ENCODE peak calls at places on chromosome 16, in seven cellular contexts. F is psoas muscle, D is BJ, K is GM12865, C is dorsolateral prefrontal cortex, V is left ventricle myocardium inferior, Q is BE2C. U is an unnamed sample.

GRCh38 chr16:86016201-86016965 is 117.4 kb downstream of the IRF8 start:
- DNase-seq in F (no peak), C (peak), K (peak), D (no peak), Q (peak), V (no peak), U (no peak)

GRCh38 chr16:67770371-67770991 is 35.9 kb downstream of the RANBP10 start:
- DNase-seq in Q (no peak), K (no peak), C (no peak), F (no peak), V (no peak), D (no peak), U (no peak)

GRCh38 chr16:12137344-12138094 is 161.0 kb downstream of the SNX29 start:
- DNase-seq in D (no peak), V (no peak), Q (no peak), K (no peak), C (no peak), F (no peak), U (no peak)

GRCh38 chr16:17598968-17599367 is 128.2 kb upstream of the XYLT1 start:
- DNase-seq in K (no peak), F (no peak), Q (no peak), V (no peak), C (no peak), D (no peak), U (no peak)

GRCh38 chr16:87068751-87069150 is 248.4 kb downstream of the C16orf95 start:
- DNase-seq in D (no peak), K (no peak), F (no peak), V (no peak), C (no peak), Q (no peak), U (no peak)

GRCh38 chr16:77306050-77306616 is 106.9 kb downstream of the SYCE1L start:
- DNase-seq in D (no peak), Q (no peak), K (no peak), C (no peak), V (no peak), F (no peak), U (no peak)

GRCh38 chr16:12203780-12204351 is 227.3 kb downstream of the SNX29 start:
- DNase-seq in C (no peak), F (no peak), D (no peak), Q (no peak), K (no peak), V (no peak), U (no peak)

GRCh38 chr16:58024673-58025350 is 742 bp upstream of the MMP15 start:
- DNase-seq in V (peak), D (no peak), F (peak), K (peak), C (no peak), Q (no peak), U (peak)

GRCh38 chr16:68369697-68370096 is 58.9 kb downstream of the PRMT7 start:
- DNase-seq in C (no peak), V (no peak), D (no peak), F (no peak), K (peak), Q (no peak), U (no peak)

GRCh38 chr16:10907757-10908045 is 30.7 kb downstream of the CIITA start:
- DNase-seq in V (no peak), C (no peak), F (no peak), Q (no peak), K (no peak), D (no peak), U (no peak)

GRCh38 chr16:14369734-14370598 is 260.1 kb downstream of the PARN start:
- DNase-seq in D (no peak), V (peak), C (no peak), K (no peak), F (peak), Q (no peak), U (no peak)

GRCh38 chr16:53952215-53953208 is 248.6 kb downstream of the FTO start:
- DNase-seq in K (peak), Q (no peak), V (no peak), D (no peak), C (no peak), F (no peak), U (no peak)

GRCh38 chr16:66651474-66651765 is 45.1 kb downstream of the CMTM4 start:
- DNase-seq in V (no peak), D (no peak), Q (no peak), F (no peak), K (no peak), C (no peak), U (no peak)

GRCh38 chr16:74456290-74456625 is 35.0 kb upstream of the CLEC18B start:
- DNase-seq in F (no peak), K (no peak), C (no peak), Q (no peak), D (no peak), V (no peak), U (no peak)

GRCh38 chr16:2008009-2008526 is 1.6 kb downstream of the ZNF598 start:
- DNase-seq in V (peak), K (peak), D (peak), Q (no peak), F (peak), C (no peak), U (no peak)

GRCh38 chr16:2043980-2044451 is 3.6 kb downstream of the NTHL1 start:
- DNase-seq in F (no peak), D (no peak), C (peak), V (peak), Q (no peak), K (peak), U (no peak)

GRCh38 chr16:21283521-21284289 is 5.6 kb upstream of the CRYM start:
- DNase-seq in D (no peak), F (peak), K (no peak), C (peak), V (peak), Q (peak), U (no peak)

GRCh38 chr16:79598341-79599181 is 2.0 kb downstream of the MAF start:
- DNase-seq in Q (no peak), K (peak), C (peak), V (peak), F (peak), D (no peak), U (peak)

GRCh38 chr16:11783319-11784047 is 13.6 kb downstream of the ZC3H7A start:
- DNase-seq in Q (no peak), D (no peak), F (no peak), V (no peak), K (peak), C (no peak), U (peak)

GRCh38 chr16:31331141-31331764 is 23.7 kb upstream of the ITGAX start:
- DNase-seq in V (no peak), F (no peak), K (no peak), C (no peak), Q (no peak), D (no peak), U (no peak)

GRCh38 chr16:13997933-13998332 is 73.2 kb upstream of the MRTFB start:
- DNase-seq in D (no peak), V (no peak), Q (no peak), F (no peak), C (no peak), K (peak), U (no peak)

GRCh38 chr16:57401943-57402640 is 2.5 kb upstream of the CCL17 start:
- DNase-seq in V (no peak), Q (no peak), K (no peak), F (peak), C (no peak), D (no peak), U (no peak)

GRCh38 chr16:2842340-2843000 is 12.4 kb downstream of the ZG16B start:
- DNase-seq in D (no peak), Q (peak), C (peak), K (peak), F (peak), V (peak), U (peak)

GRCh38 chr16:83113317-83113716 is 486.5 kb downstream of the CDH13 start:
- DNase-seq in K (peak), C (peak), Q (no peak), F (no peak), D (no peak), V (no peak), U (no peak)

DNA sequence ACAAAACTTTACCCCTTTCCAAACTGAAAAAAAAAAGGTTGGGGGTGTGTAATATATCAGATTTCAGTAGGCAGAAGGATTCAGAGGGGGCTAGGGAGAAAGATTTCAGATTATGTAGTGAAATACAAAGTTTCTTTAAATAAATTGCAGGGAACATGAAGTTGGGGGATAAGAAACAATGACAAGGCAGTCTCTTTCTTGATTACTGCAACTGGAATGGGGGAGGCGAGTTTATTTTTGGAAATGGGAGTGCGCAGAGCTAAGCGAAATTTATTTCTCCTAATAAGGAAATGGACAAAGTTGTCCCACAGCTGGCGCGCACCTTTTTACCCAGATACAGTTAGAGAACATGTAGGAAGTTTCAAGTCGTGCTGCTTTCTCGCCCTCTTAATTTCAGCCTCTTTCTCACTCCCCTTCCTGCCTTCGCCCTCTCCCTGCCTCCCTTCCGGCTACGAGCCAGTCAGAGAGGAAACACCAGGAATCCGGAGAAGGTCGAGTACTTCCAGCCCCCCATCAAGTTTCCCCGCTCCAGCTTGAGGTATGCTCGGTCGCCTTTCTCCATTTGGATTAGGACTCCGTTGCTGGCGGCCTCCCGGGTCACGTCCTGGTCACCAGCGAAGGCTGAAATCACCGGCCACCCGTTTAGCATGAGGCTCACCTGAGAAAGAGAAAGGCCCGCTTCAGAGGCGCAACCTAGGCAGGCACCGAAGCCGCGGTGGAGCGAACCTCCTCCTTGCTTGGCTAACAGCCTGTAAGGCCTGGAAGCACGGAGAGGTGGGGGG is 2.5 kb downstream of the CBLN1 start:
- DNase-seq in Q (no peak), D (no peak), V (no peak), K (no peak), C (no peak), F (no peak), U (no peak)
- H3K4me3 ChIP-seq in Q (no peak), D (no peak), V (peak), K (no peak), C (no peak), F (no peak), U (no peak)

GRCh38 chr16:82034981-82035612 is at the start of gene HSD17B2:
- DNase-seq in C (no peak), F (no peak), D (no peak), V (no peak), K (no peak), Q (no peak), U (no peak)
- H3K4me3 ChIP-seq in C (no peak), F (no peak), D (no peak), V (no peak), K (no peak), Q (no peak), U (no peak)

DNA sequence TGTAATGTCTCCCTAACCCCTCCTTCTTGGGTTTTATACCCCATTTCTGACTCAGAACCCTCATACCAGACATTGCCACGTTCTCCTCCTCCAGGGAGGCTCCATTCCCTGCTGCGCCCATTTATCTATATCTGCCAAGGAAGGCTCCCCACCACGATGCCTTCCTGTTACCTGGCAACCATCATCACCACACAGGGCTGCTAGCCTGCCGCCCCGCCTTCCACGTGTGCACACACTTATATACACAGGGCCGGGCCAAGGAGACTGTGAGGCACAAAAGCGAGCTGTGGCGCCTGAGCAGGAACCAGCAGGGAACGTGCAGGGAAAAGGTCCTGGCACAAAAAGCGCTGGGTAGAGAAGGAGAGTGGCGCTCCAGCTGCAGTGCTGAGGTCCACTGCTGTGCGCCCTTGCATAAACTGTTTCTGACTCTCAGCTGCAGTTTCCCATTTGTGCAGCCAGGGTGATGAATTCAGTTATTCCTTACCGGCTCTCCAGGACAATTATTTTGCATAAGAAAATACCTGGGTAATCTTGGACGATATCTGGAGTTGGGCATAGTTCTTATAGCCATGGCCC is 261.7 kb downstream of the CBLN1 start:
- DNase-seq in C (peak), Q (no peak), F (no peak), K (no peak), D (no peak), V (no peak), U (no peak)
- H3K4me3 ChIP-seq in C (no peak), Q (no peak), F (no peak), K (no peak), D (no peak), V (no peak), U (no peak)

DNA sequence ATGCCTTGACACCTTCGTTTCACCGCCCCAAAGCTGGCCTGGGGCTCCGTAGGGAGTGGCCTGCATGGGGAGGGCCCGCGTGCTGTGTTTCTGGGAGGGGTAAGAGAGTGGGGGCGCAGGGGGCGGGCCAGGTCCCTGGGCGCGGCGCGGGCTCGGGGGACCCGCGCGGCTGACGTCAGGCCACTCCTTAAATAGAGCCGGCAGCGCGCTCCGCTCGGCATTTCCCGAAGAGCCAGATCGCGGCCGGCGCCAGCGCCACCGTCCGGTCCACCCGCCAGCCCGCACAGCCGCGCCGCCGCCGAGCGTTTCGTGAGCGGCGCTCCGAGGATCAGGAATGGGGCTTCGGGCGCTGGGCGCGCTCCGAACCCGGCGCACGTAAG is at the start of gene HS3ST2:
- DNase-seq in Q (peak), F (peak), C (peak), V (peak), K (no peak), D (no peak), U (no peak)
- H3K4me3 ChIP-seq in Q (peak), F (peak), C (peak), V (peak), K (no peak), D (no peak), U (no peak)

DNA sequence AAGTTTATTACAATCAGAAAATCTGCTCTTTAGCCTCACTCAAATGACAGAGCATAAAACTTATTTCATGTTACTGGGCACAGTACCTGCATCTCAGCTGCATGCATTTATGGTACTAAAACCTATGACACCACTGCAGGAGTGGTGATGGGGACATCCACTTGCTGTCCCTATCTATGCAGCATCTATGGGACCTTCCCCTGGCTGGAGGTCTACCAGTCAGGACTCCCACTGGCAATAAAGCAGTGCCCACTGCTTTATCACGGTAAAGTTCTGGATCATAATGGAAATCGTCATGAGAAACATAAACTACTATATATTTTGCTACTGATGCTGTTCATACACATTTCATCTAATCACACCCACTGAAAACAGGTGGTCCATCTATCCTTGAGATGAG is 26.2 kb downstream of the NSMCE1 start:
- DNase-seq in C (no peak), K (no peak), D (no peak), F (no peak), V (no peak), Q (no peak), U (no peak)
- H3K4me3 ChIP-seq in C (peak), K (no peak), D (no peak), F (no peak), V (peak), Q (no peak), U (no peak)

U was measured in effector memory CD4-positive, alpha-beta T cell.